ENCODE peak calls at places on chromosome 13, in four cellular contexts. One of them, this sample, is unnamed.

GRCh38 chr13:94351292-94352000 is 128.0 kb downstream of the DCT start:
- DNase-seq in body of pancreas: no peak
- DNase-seq in thyroid gland: no peak
- DNase-seq in lung: no peak
- DNase-seq in this sample: no peak

GRCh38 chr13:23778879-23779278 is 110.3 kb downstream of the MIPEP start:
- DNase-seq in lung: no peak
- DNase-seq in thyroid gland: no peak
- DNase-seq in body of pancreas: no peak
- DNase-seq in this sample: peak; percentile 51

GRCh38 chr13:34577051-34577450 is 365.0 kb upstream of the NBEA start:
- DNase-seq in lung: no peak
- DNase-seq in thyroid gland: no peak
- DNase-seq in body of pancreas: no peak
- DNase-seq in this sample: no peak

GRCh38 chr13:85993567-85993966 is 194.3 kb upstream of the SLITRK6 start:
- DNase-seq in lung: no peak
- DNase-seq in body of pancreas: no peak
- DNase-seq in thyroid gland: no peak
- DNase-seq in this sample: no peak

GRCh38 chr13:40590112-40590862 is 76.2 kb downstream of the FOXO1 start:
- DNase-seq in body of pancreas: no peak
- DNase-seq in thyroid gland: no peak
- DNase-seq in lung: no peak
- DNase-seq in this sample: no peak

GRCh38 chr13:74316531-74316930 is 182.3 kb upstream of the KLF12 start:
- DNase-seq in thyroid gland: no peak
- DNase-seq in lung: no peak
- DNase-seq in body of pancreas: no peak
- DNase-seq in this sample: no peak

GRCh38 chr13:78323848-78324247 is 279.5 kb downstream of the POU4F1 start:
- DNase-seq in body of pancreas: no peak
- DNase-seq in lung: no peak
- DNase-seq in thyroid gland: no peak
- DNase-seq in this sample: peak; percentile 25

GRCh38 chr13:41064493-41064892 is 3.2 kb downstream of the WBP4 start:
- DNase-seq in body of pancreas: no peak
- DNase-seq in lung: no peak
- DNase-seq in thyroid gland: no peak
- DNase-seq in this sample: no peak

GRCh38 chr13:99237981-99238662 is 20.1 kb downstream of the GPR18 start:
- DNase-seq in thyroid gland: peak; percentile 58
- DNase-seq in lung: no peak
- DNase-seq in body of pancreas: no peak
- DNase-seq in this sample: no peak

GRCh38 chr13:36344886-36345437 is 1.2 kb downstream of the SPART start:
- DNase-seq in body of pancreas: no peak
- DNase-seq in thyroid gland: peak; percentile 13
- DNase-seq in lung: no peak
- DNase-seq in this sample: no peak

GRCh38 chr13:93004919-93005318 is 221.7 kb upstream of the GPC6 start:
- DNase-seq in lung: no peak
- DNase-seq in thyroid gland: no peak
- DNase-seq in body of pancreas: no peak
- DNase-seq in this sample: no peak

GRCh38 chr13:75101997-75102720 is 379.8 kb downstream of the TBC1D4 start:
- DNase-seq in body of pancreas: no peak
- DNase-seq in lung: no peak
- DNase-seq in thyroid gland: no peak
- DNase-seq in this sample: no peak

GRCh38 chr13:111115051-111115840 is at the start of gene ARHGEF7:
- DNase-seq in thyroid gland: no peak
- DNase-seq in lung: no peak
- DNase-seq in body of pancreas: peak; percentile 20
- DNase-seq in this sample: no peak

GRCh38 chr13:111961236-111961635 is 105.7 kb upstream of the SOX1 start:
- DNase-seq in lung: no peak
- DNase-seq in thyroid gland: no peak
- DNase-seq in body of pancreas: no peak
- DNase-seq in this sample: no peak

GRCh38 chr13:80571346-80572307 is 230.7 kb upstream of the SPRY2 start:
- DNase-seq in lung: no peak
- DNase-seq in body of pancreas: no peak
- DNase-seq in thyroid gland: no peak
- DNase-seq in this sample: no peak

GRCh38 chr13:73828811-73829210 is 305.4 kb downstream of the KLF12 start:
- DNase-seq in body of pancreas: no peak
- DNase-seq in lung: no peak
- DNase-seq in thyroid gland: no peak
- DNase-seq in this sample: no peak

GRCh38 chr13:40445557-40445990 is 220.9 kb downstream of the FOXO1 start:
- DNase-seq in thyroid gland: peak; percentile 95
- DNase-seq in body of pancreas: peak; percentile 85
- DNase-seq in lung: no peak
- DNase-seq in this sample: no peak

GRCh38 chr13:111210488-111210887 is 95.4 kb downstream of the ARHGEF7 start:
- DNase-seq in thyroid gland: peak; percentile 83
- DNase-seq in body of pancreas: peak; percentile 17
- DNase-seq in lung: peak; percentile 68
- DNase-seq in this sample: no peak

GRCh38 chr13:37168151-37168550 is 62.7 kb upstream of the CSNK1A1L start:
- DNase-seq in lung: no peak
- DNase-seq in body of pancreas: no peak
- DNase-seq in thyroid gland: no peak
- DNase-seq in this sample: no peak

GRCh38 chr13:41017153-41017552 is 2.0 kb downstream of the ELF1 start:
- DNase-seq in lung: no peak
- DNase-seq in body of pancreas: peak; percentile 50
- DNase-seq in thyroid gland: peak; percentile 43
- DNase-seq in this sample: no peak

GRCh38 chr13:95335667-95336066 is 34.4 kb upstream of the ABCC4 start:
- DNase-seq in thyroid gland: no peak
- DNase-seq in body of pancreas: no peak
- DNase-seq in lung: no peak
- DNase-seq in this sample: no peak

GRCh38 chr13:97459215-97459772 is 25.3 kb downstream of the RAP2A start:
- DNase-seq in lung: no peak
- DNase-seq in thyroid gland: no peak
- DNase-seq in body of pancreas: no peak
- DNase-seq in this sample: no peak

GRCh38 chr13:31699650-31700049 is 39.7 kb upstream of the RXFP2 start:
- DNase-seq in thyroid gland: no peak
- DNase-seq in lung: no peak
- DNase-seq in body of pancreas: no peak
- DNase-seq in this sample: no peak

GRCh38 chr13:78192721-78193120 is 274.1 kb upstream of the EDNRB start:
- DNase-seq in lung: no peak
- DNase-seq in thyroid gland: no peak
- DNase-seq in body of pancreas: no peak
- DNase-seq in this sample: no peak

GRCh38 chr13:100019780-100020356 is 38.3 kb downstream of the ZIC2 start:
- DNase-seq in thyroid gland: no peak
- DNase-seq in lung: no peak
- DNase-seq in body of pancreas: no peak
- DNase-seq in this sample: no peak

GRCh38 chr13:28536371-28536770 is 41.4 kb upstream of the FLT1 start:
- DNase-seq in thyroid gland: no peak
- DNase-seq in body of pancreas: no peak
- DNase-seq in lung: no peak
- DNase-seq in this sample: no peak

GRCh38 chr13:21799671-21800070 is 128.8 kb downstream of the FGF9 start:
- DNase-seq in body of pancreas: no peak
- DNase-seq in thyroid gland: no peak
- DNase-seq in lung: no peak
- DNase-seq in this sample: no peak

GRCh38 chr13:102768914-102769313 is 4.7 kb downstream of the TEX30 start:
- DNase-seq in body of pancreas: no peak
- DNase-seq in lung: no peak
- DNase-seq in thyroid gland: no peak
- DNase-seq in this sample: no peak

GRCh38 chr13:95352486-95352885 is 51.2 kb upstream of the ABCC4 start:
- DNase-seq in lung: no peak
- DNase-seq in body of pancreas: no peak
- DNase-seq in thyroid gland: no peak
- DNase-seq in this sample: no peak

GRCh38 chr13:79869326-79869725 is 388.4 kb downstream of the NDFIP2 start:
- DNase-seq in thyroid gland: no peak
- DNase-seq in lung: no peak
- DNase-seq in body of pancreas: peak; percentile 49
- DNase-seq in this sample: peak; percentile 49

GRCh38 chr13:20998649-20999415 is 62.6 kb downstream of the LATS2 start:
- DNase-seq in body of pancreas: no peak
- DNase-seq in lung: no peak
- DNase-seq in thyroid gland: no peak
- DNase-seq in this sample: no peak

GRCh38 chr13:67390462-67391093 is 160.4 kb upstream of the PCDH9 start:
- DNase-seq in body of pancreas: no peak
- DNase-seq in thyroid gland: no peak
- DNase-seq in lung: no peak
- DNase-seq in this sample: no peak

GRCh38 chr13:30256713-30257432 is 50.5 kb downstream of the KATNAL1 start:
- DNase-seq in lung: no peak
- DNase-seq in body of pancreas: no peak
- DNase-seq in thyroid gland: no peak
- DNase-seq in this sample: no peak

GRCh38 chr13:30257433-30258099 is 49.8 kb downstream of the KATNAL1 start:
- DNase-seq in lung: no peak
- DNase-seq in body of pancreas: no peak
- DNase-seq in thyroid gland: peak; percentile 44
- DNase-seq in this sample: peak; percentile 59

GRCh38 chr13:30253830-30254229 is 53.5 kb downstream of the KATNAL1 start:
- DNase-seq in body of pancreas: no peak
- DNase-seq in lung: no peak
- DNase-seq in thyroid gland: no peak
- DNase-seq in this sample: no peak

DNA sequence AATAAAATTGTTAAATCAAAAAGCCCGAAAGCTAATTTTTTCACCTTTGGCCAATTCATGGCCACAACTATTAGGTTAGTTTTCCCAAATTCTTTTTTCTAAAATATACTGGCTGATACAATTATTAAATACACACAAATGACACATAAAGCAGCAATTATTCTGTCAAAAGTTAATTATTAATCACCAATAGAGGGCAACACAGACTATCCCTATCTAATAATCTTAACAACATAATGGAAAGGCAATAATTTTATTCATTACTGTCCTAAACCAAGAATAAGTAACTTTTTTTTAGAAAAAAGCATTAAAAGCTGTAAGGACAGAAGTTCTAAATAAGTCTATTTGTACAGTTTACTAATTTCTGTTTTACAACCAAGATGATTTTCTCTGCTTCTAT is 51.7 kb downstream of the KATNAL1 start:
- DNase-seq in lung: no peak
- DNase-seq in body of pancreas: no peak
- DNase-seq in thyroid gland: no peak
- DNase-seq in this sample: no peak
- TF ChIP-seq CTCF in lung: no peak
- TF ChIP-seq CTCF in body of pancreas: no peak
- TF ChIP-seq CTCF in thyroid gland: peak; percentile 24
- TF ChIP-seq CTCF in this sample: peak; percentile 32

GRCh38 chr13:50843256-50844043 is at the start of gene DLEU7:
- DNase-seq in body of pancreas: no peak
- DNase-seq in lung: no peak
- DNase-seq in thyroid gland: peak; percentile 21
- DNase-seq in this sample: no peak
- H3K4me3 ChIP-seq in body of pancreas: no peak within 1 kb of the TSS
- H3K4me3 ChIP-seq in lung: no peak within 1 kb of the TSS
- H3K4me3 ChIP-seq in thyroid gland: no peak within 1 kb of the TSS
- H3K4me3 ChIP-seq in this sample: no peak within 1 kb of the TSS

DNA sequence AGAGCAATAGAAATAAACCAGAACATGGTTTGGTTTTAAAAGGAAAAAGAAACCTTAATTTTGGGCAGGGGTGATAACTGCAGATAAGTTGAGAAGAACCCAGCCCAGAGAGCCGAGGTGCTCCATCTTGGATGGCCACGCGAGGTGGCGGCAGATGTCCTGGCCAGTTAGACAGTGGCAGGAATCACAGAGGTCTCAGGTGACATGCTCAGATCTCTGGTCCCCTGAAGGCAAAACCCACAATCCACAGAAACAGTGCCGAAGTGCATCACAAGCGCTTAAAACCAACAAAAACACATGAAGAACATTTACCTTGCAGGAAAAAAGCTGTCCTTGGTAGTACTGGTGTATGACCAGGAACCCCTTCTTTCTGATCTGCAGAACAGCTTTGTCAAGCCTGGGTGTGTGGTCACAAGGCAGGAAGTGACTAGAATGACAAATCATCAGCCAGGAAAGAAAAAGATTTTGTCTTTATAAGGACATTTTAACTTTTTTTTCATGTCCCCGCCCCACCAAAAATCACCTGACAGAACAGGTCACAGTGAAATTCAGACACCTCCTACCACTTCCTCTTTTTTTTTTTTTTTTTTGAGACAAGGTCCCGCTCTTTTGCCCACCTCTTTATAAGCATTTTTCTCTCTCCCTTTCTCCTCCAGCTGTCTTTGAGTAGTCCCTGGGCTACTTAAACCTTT is at the start of gene LCP1:
- DNase-seq in body of pancreas: peak; percentile 66
- DNase-seq in lung: peak; percentile 42
- DNase-seq in thyroid gland: peak; percentile 10
- DNase-seq in this sample: no peak
- TF ChIP-seq CTCF in body of pancreas: no peak
- TF ChIP-seq CTCF in lung: no peak
- TF ChIP-seq CTCF in thyroid gland: no peak
- TF ChIP-seq CTCF in this sample: no peak

GRCh38 chr13:113722921-113723320 is 36.1 kb upstream of the TMEM255B start:
- DNase-seq in thyroid gland: no peak
- DNase-seq in lung: no peak
- DNase-seq in body of pancreas: no peak
- DNase-seq in this sample: no peak

GRCh38 chr13:113726961-113727411 is 32.0 kb upstream of the TMEM255B start:
- DNase-seq in lung: no peak
- DNase-seq in thyroid gland: no peak
- DNase-seq in body of pancreas: peak; percentile 24
- DNase-seq in this sample: no peak

GRCh38 chr13:113723400-113724015 is 35.5 kb upstream of the TMEM255B start:
- DNase-seq in body of pancreas: no peak
- DNase-seq in thyroid gland: no peak
- DNase-seq in lung: no peak
- DNase-seq in this sample: no peak

GRCh38 chr13:113724016-113724758 is 34.8 kb upstream of the TMEM255B start:
- DNase-seq in lung: no peak
- DNase-seq in thyroid gland: no peak
- DNase-seq in body of pancreas: no peak
- DNase-seq in this sample: no peak

DNA sequence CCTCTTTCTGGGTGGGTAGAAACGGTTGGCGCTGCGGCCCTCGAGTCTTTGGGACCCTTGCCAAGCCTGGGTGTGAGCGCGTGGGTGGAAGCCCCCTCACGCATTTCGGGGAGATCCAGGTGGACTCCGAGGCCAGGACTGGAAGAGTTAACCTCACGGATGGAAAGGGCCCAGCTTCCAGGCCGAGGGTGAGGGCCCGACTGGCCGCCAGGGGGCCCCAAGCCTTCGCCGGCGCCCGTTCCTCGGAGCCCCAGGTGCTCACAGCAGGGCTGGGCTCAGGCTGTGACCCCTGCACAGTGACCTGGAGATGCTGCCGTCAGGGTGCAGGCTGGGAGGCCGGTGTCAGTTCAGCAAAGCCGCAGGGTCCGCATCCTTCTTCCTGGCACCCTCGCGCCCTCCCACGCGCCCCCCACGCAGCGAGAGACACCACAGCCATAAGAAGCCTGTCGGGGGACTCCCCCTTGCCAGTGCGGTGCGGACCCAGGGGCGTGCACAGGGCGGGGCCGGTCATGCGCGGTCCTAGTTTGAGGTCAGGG is 34.2 kb upstream of the TMEM255B start:
- DNase-seq in thyroid gland: peak; percentile 82
- DNase-seq in lung: peak; percentile 81
- DNase-seq in body of pancreas: peak; percentile 79
- DNase-seq in this sample: peak; percentile 14
- H3K4me3 ChIP-seq in thyroid gland: peak overlapping the region; percentile 10
- H3K4me3 ChIP-seq in lung: peak overlapping the region; percentile 41
- H3K4me3 ChIP-seq in body of pancreas: no peak overlapping the region
- H3K4me3 ChIP-seq in this sample: peak overlapping the region; percentile 29

This sample was measured in LNCaP clone FGC.